ENCODE peak calls at places on chromosomes 4 and X, in four cellular contexts. V is esophagus muscularis mucosa, T is lung, Y is transverse colon. A is an unnamed sample. For H3K4me1, the result is how much of the 10 kb centered on the place peaks cover.

GRCh38 chrX:150767045-150767395 is 73.8 kb downstream of the MTMR1 start:
- DNase-seq in V (no peak), T (no peak), Y (no peak), A (no peak)

GRCh38 chrX:153969904-153970397 is 1.7 kb downstream of the HCFC1 start:
- DNase-seq in V (no peak), T (no peak), Y (no peak), A (no peak)

GRCh38 chr4:130233377-130234047 is 1137.6 kb downstream of the C4orf33 start:
- DNase-seq in V (no peak), T (no peak), Y (no peak), A (no peak)

GRCh38 chr4:124526760-124527159 is 185.8 kb downstream of the ANKRD50 start:
- DNase-seq in V (no peak), T (no peak), Y (no peak), A (no peak)

GRCh38 chrX:24619647-24620046 is 27.5 kb downstream of the PCYT1B start:
- DNase-seq in V (no peak), T (no peak), Y (no peak), A (peak)

GRCh38 chr4:108988514-108989195 is 225.8 kb upstream of the ETNPPL start:
- DNase-seq in V (no peak), T (no peak), Y (no peak), A (no peak)

GRCh38 chrX:9466115-9466495 is 1.2 kb downstream of the TBL1X start:
- DNase-seq in V (no peak), T (no peak), Y (peak), A (peak)

GRCh38 chr4:38717604-38718003 is 53.6 kb downstream of the KLF3 start:
- DNase-seq in V (peak), T (no peak), Y (no peak), A (no peak)

GRCh38 chr4:10196191-10196590 is 79.6 kb upstream of the WDR1 start:
- DNase-seq in V (no peak), T (peak), Y (no peak), A (no peak)

GRCh38 chr4:163164591-163164990 is 2.1 kb downstream of the NAF1 start:
- DNase-seq in V (no peak), T (no peak), Y (no peak), A (no peak)

DNA sequence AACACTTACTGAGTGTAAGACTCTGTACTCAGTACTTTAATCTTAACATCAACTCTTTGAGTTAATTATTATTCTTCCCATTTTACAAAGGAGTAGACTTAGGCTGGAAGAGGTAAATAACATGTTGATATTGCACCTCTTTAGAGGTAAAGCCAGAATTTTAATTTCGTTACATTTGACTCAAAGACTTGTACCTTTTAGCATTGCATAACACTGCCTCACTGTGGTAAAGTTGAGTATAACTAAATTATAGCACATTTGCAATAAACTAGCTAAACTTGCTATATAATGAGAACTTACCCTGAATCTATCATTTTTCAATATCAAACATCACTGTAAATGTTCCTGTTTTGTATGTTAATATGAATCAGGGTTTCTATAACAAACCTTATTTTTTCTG is 218.5 kb downstream of the PRR32 start:
- DNase-seq in V (no peak), T (no peak), Y (no peak), A (no peak)
- TF ChIP-seq CTCF in V (no peak), T (no peak), Y (peak), A (no peak)

GRCh38 chr4:110484767-110485166 is 8.8 kb downstream of the ENPEP start:
- DNase-seq in V (no peak), T (no peak), Y (no peak), A (no peak)

GRCh38 chr4:110484029-110484428 is 8.1 kb downstream of the ENPEP start:
- DNase-seq in V (no peak), T (no peak), Y (no peak), A (no peak)

GRCh38 chr4:110485452-110485851 is 9.5 kb downstream of the ENPEP start:
- DNase-seq in V (no peak), T (no peak), Y (no peak), A (no peak)

GRCh38 chr4:110480741-110481271 is 4.9 kb downstream of the ENPEP start:
- DNase-seq in V (no peak), T (no peak), Y (no peak), A (no peak)

DNA sequence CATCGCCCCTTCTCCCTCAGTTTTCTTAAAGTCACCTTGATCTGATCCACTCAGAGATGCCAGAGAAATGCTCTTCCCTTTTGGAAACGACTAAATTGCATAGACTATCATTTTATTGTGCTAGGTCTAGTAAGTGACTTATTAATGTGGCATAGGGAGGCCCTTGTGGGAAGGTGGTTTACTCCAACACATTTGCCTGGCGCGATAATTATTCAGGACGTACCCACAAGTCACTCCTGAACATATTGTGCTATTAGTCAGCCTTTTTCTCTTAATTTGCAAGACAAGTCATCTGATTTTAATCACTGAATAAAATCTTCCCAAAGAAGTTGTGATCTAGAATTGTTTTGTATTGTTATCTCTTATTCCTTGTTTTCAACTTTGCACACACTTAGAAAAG is 7.6 kb downstream of the ENPEP start:
- DNase-seq in V (no peak), T (no peak), Y (no peak), A (no peak)
- H3K4me1 ChIP-seq in V (under half), T (under half), Y (under half), A (under half)

DNA sequence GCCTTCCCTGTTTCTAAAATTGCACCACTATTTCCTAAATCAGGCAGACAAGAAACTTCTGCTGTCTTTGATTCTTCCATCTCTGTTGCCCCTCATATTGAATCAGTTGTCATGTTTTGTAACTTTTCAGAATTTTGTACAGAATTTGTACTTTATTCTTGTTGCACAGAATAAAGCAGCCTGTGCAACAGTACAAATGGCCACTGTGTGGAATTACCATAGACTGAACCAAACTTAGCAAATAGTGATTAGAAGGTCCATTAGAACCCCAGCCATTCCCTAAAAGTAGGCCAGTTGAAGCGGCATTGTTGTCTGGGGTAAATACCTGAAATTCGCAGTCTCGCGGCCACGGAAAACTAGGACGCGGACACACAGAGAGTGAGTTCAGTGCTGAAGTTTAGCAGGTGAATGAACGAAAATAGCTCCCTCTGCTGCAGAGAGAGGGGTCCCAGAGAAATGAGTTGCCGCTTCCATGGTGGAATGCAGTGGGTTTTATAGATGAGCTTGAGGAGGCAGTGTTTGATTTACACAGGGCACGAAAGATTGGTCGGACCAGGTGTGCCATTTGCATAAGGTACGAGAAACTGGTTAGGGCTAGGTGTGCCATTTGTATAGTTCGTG is 71.8 kb downstream of the C4orf33 start:
- DNase-seq in V (no peak), T (no peak), Y (no peak), A (no peak)
- TF ChIP-seq CTCF in V (no peak), T (no peak), Y (no peak), A (peak)

GRCh38 chrX:40007746-40008705 is 89.7 kb downstream of the BCOR start:
- DNase-seq in V (no peak), T (no peak), Y (no peak), A (no peak)
- H3K4me1 ChIP-seq in V (under half), T (under half), Y (under half), A (under half)

GRCh38 chr4:128298852-128299251 is 11.2 kb upstream of the PGRMC2 start:
- DNase-seq in V (no peak), T (no peak), Y (no peak), A (no peak)
- TF ChIP-seq CTCF in V (no peak), T (no peak), Y (no peak), A (peak)

GRCh38 chr4:101762544-101762943 is 28.0 kb upstream of the BANK1 start:
- DNase-seq in V (no peak), T (no peak), Y (no peak), A (no peak)
- H3K4me1 ChIP-seq in V (under half), T (under half), Y (under half), A (under half)

A was measured in BE2C.